ENCODE peak calls at places on chromosomes 11 and 22, in nine cellular contexts. K is endothelial cell of umbilical vein, T is body of pancreas, X is uterus, H is upper lobe of left lung, L is ovary, M is GM12892, B is IMR-90, I is suprapubic skin. F is an unnamed sample.

GRCh38 chr11:76609736-76610370 is 60.7 kb downstream of the LRRC32 start:
- DNase-seq in K (no peak), T (no peak), X (no peak), H (no peak), L (no peak), M (no peak), B (no peak), I (no peak), F (no peak)

GRCh38 chr22:46416537-46417267 is 81.2 kb downstream of the TRMU start:
- DNase-seq in K (no peak), T (no peak), X (no peak), H (no peak), L (no peak), M (no peak), B (no peak), I (no peak), F (no peak)

GRCh38 chr11:80320765-80321164 is 879.9 kb upstream of the TENM4 start:
- DNase-seq in K (no peak), T (no peak), X (no peak), H (no peak), L (no peak), M (no peak), B (no peak), I (no peak), F (no peak)

GRCh38 chr11:126608626-126609010 is 253.1 kb downstream of the ST3GAL4 start:
- DNase-seq in K (no peak), T (no peak), X (no peak), H (no peak), L (no peak), M (no peak), B (no peak), I (peak), F (no peak)

GRCh38 chr11:61780581-61781162 is 11.7 kb downstream of the TMEM258 start:
- DNase-seq in K (no peak), T (no peak), X (no peak), H (no peak), L (no peak), M (no peak), B (no peak), I (no peak), F (no peak)

GRCh38 chr22:39960791-39961746 is 872 bp downstream of the TMA7B start:
- DNase-seq in K (no peak), T (no peak), X (no peak), H (peak), L (no peak), M (peak), B (peak), I (no peak), F (peak)

GRCh38 chr11:74279256-74279655 is 32.2 kb downstream of the P4HA3 start:
- DNase-seq in K (no peak), T (no peak), X (no peak), H (no peak), L (no peak), M (no peak), B (no peak), I (no peak), F (no peak)

GRCh38 chr11:118623291-118623655 is 15.9 kb downstream of the PHLDB1 start:
- DNase-seq in K (peak), T (no peak), X (peak), H (peak), L (peak), M (no peak), B (peak), I (no peak), F (no peak)

GRCh38 chr11:119315139-119316016 is 1.6 kb downstream of the MCAM start:
- DNase-seq in K (peak), T (peak), X (no peak), H (no peak), L (no peak), M (no peak), B (no peak), I (peak), F (no peak)

GRCh38 chr11:48028909-48029685 is 48.7 kb downstream of the PTPRJ start:
- DNase-seq in K (peak), T (no peak), X (no peak), H (no peak), L (no peak), M (no peak), B (peak), I (no peak), F (no peak)

GRCh38 chr11:76734456-76735217 is 48.5 kb upstream of the TSKU start:
- DNase-seq in K (no peak), T (no peak), X (no peak), H (no peak), L (no peak), M (no peak), B (no peak), I (no peak), F (no peak)

GRCh38 chr22:48692734-48693376 is 1134.8 kb downstream of the BRD1 start:
- DNase-seq in K (no peak), T (no peak), X (no peak), H (no peak), L (peak), M (no peak), B (no peak), I (no peak), F (no peak)

GRCh38 chr11:73399159-73400090 is 23.2 kb downstream of the RELT start:
- DNase-seq in K (peak), T (no peak), X (no peak), H (no peak), L (peak), M (no peak), B (peak), I (no peak), F (peak)

GRCh38 chr11:13358871-13359270 is 81.3 kb downstream of the BMAL1 start:
- DNase-seq in K (no peak), T (no peak), X (no peak), H (no peak), L (no peak), M (no peak), B (peak), I (no peak), F (no peak)

GRCh38 chr22:46357711-46358505 is 22.4 kb downstream of the TRMU start:
- DNase-seq in K (no peak), T (no peak), X (no peak), H (no peak), L (no peak), M (no peak), B (no peak), I (no peak), F (no peak)

GRCh38 chr22:46791201-46791731 is 28.8 kb downstream of the TBC1D22A start:
- DNase-seq in K (peak), T (no peak), X (peak), H (peak), L (no peak), M (no peak), B (peak), I (peak), F (peak)

GRCh38 chr22:36365020-36365411 is 22.8 kb downstream of the MYH9 start:
- DNase-seq in K (peak), T (no peak), X (peak), H (peak), L (no peak), M (no peak), B (peak), I (no peak), F (peak)
- TF ChIP-seq POLR2A in K (peak), T (no peak), X (peak), H (no peak), L (no peak), M (no peak), B (peak), I (no peak), F (no peak)

GRCh38 chr11:11621881-11622706 is at the start of gene GALNT18:
- DNase-seq in K (peak), T (peak), X (peak), H (peak), L (peak), M (peak), B (peak), I (peak), F (peak)
- TF ChIP-seq POLR2A in K (no peak), T (peak), X (peak), H (peak), L (no peak), M (peak), B (peak), I (no peak), F (no peak)

GRCh38 chr11:125062931-125063428 is at the start of gene SLC37A2:
- DNase-seq in K (peak), T (peak), X (no peak), H (peak), L (peak), M (peak), B (peak), I (peak), F (peak)
- TF ChIP-seq POLR2A in K (no peak), T (peak), X (peak), H (peak), L (no peak), M (peak), B (peak), I (peak), F (peak)

GRCh38 chr11:120372296-120372695 is 36.1 kb downstream of the ARHGEF12 start:
- DNase-seq in K (no peak), T (no peak), X (no peak), H (no peak), L (no peak), M (no peak), B (no peak), I (no peak), F (no peak)
- TF ChIP-seq POLR2A in K (no peak), T (no peak), X (no peak), H (no peak), L (no peak), M (no peak), B (no peak), I (no peak), F (no peak)